ENCODE peak calls at places on chromosomes 16 and 17, in four cellular contexts. C, O, H and N are unnamed samples.

GRCh38 chr16:24537474-24538337 is 1.7 kb upstream of the RBBP6 start:
- DNase-seq in C (no peak), O (no peak), H (no peak), N (no peak)

GRCh38 chr17:7839890-7840260 is 5.9 kb downstream of the KDM6B start:
- DNase-seq in O (no peak), H (peak; percentile 63), C (no peak), N (no peak)

GRCh38 chr17:79294459-79295071 is 219.9 kb downstream of the ENGASE start:
- DNase-seq in O (peak; percentile 62), C (peak; percentile 9), H (peak; percentile 13), N (peak; percentile 35)

GRCh38 chr16:72932050-72932449 is 115.9 kb downstream of the ZFHX3 start:
- DNase-seq in H (peak; percentile 80), C (no peak), O (no peak), N (no peak)

GRCh38 chr17:82244413-82245140 is 15.7 kb downstream of the SLC16A3 start:
- DNase-seq in O (peak; percentile 50), H (no peak), C (no peak), N (no peak)

GRCh38 chr17:80224098-80224497 is 3.9 kb downstream of the SLC26A11 start:
- DNase-seq in H (no peak), O (no peak), C (no peak), N (no peak)

GRCh38 chr16:21226749-21227148 is 6.8 kb upstream of the ANKS4B start:
- DNase-seq in O (no peak), C (no peak), H (no peak), N (no peak)

GRCh38 chr17:82881900-82882714 is 42.3 kb upstream of the ZNF750 start:
- DNase-seq in H (no peak), C (no peak), O (no peak), N (no peak)

GRCh38 chr17:9932481-9932880 is 27.4 kb upstream of the RCVRN start:
- DNase-seq in O (no peak), H (peak; percentile 70), C (no peak), N (no peak)

GRCh38 chr16:200388-200787 is 20.1 kb downstream of the HBQ1 start:
- DNase-seq in C (no peak), O (peak; percentile 16), H (peak; percentile 75), N (no peak)

GRCh38 chr16:29900102-29900887 is at the start of gene ASPHD1:
- DNase-seq in C (no peak), H (peak; percentile 90), O (peak; percentile 57), N (peak; percentile 62)

GRCh38 chr16:85878875-85879274 is 20.1 kb upstream of the IRF8 start:
- DNase-seq in H (peak; percentile 66), O (peak; percentile 34), C (no peak), N (peak; percentile 5)

GRCh38 chr16:333406-334094 is 19.0 kb downstream of the AXIN1 start:
- DNase-seq in H (no peak), O (no peak), C (no peak), N (no peak)

GRCh38 chr17:56793947-56794346 is 39.8 kb downstream of the C17orf67 start:
- DNase-seq in C (no peak), O (peak; percentile 23), H (no peak), N (peak; percentile 59)

GRCh38 chr16:27154573-27155521 is 48.5 kb upstream of the KDM8 start:
- DNase-seq in H (peak; percentile 43), C (no peak), O (peak; percentile 41), N (peak; percentile 47)

GRCh38 chr16:58082381-58082780 is 46.8 kb downstream of the CFAP20 start:
- DNase-seq in C (no peak), O (no peak), H (no peak), N (no peak)

GRCh38 chr17:32341857-32342602 is at the start of gene C17orf75:
- DNase-seq in O (peak; percentile 68), H (peak; percentile 57), C (no peak), N (no peak)

GRCh38 chr17:601462-602303 is 113.0 kb downstream of the VPS53 start:
- DNase-seq in O (no peak), H (peak; percentile 29), C (no peak), N (no peak)

GRCh38 chr17:35315283-35315682 is 58.1 kb downstream of the SLFN11 start:
- DNase-seq in H (no peak), C (peak; percentile 36), O (peak; percentile 86), N (peak; percentile 47)

GRCh38 chr17:75910699-75911098 is 6.0 kb upstream of the MRPL38 start:
- DNase-seq in O (no peak), C (no peak), H (no peak), N (no peak)

GRCh38 chr17:45382226-45382625 is 50.4 kb downstream of the ARHGAP27 start:
- DNase-seq in C (peak; percentile 70), O (no peak), H (no peak), N (no peak)

GRCh38 chr17:39200957-39201510 is 951 bp downstream of the RPL19 start:
- DNase-seq in O (no peak), C (no peak), H (no peak), N (no peak)

GRCh38 chr16:4052801-4053662 is 63.2 kb downstream of the ADCY9 start:
- DNase-seq in O (peak; percentile 56), C (peak; percentile 54), H (peak; percentile 73), N (no peak)

GRCh38 chr17:27345141-27345904 is 51.4 kb downstream of the WSB1 start:
- DNase-seq in C (peak; percentile 36), H (peak; percentile 29), O (no peak), N (no peak)

GRCh38 chr16:77945126-77945525 is 77.2 kb upstream of the CLEC3A start:
- DNase-seq in H (peak; percentile 54), C (no peak), O (no peak), N (no peak)

GRCh38 chr17:57939797-57940196 is 15.4 kb downstream of the CUEDC1 start:
- DNase-seq in O (no peak), H (no peak), C (no peak), N (no peak)

GRCh38 chr16:3047387-3047720 is 993 bp downstream of the MMP25 start:
- DNase-seq in O (no peak), H (no peak), C (no peak), N (no peak)

GRCh38 chr17:45001310-45001709 is 33.2 kb upstream of the C1QL1 start:
- DNase-seq in H (no peak), O (no peak), C (no peak), N (no peak)

GRCh38 chr17:75077490-75078096 is 10.2 kb upstream of the SLC16A5 start:
- DNase-seq in H (no peak), C (no peak), O (no peak), N (no peak)

GRCh38 chr16:31006086-31006385 is 4.4 kb downstream of the STX1B start:
- DNase-seq in O (no peak), H (no peak), C (no peak), N (no peak)

GRCh38 chr16:65700599-65700998 is 578.7 kb upstream of the CDH11 start:
- DNase-seq in H (no peak), O (no peak), C (no peak), N (no peak)

GRCh38 chr17:29107933-29108805 is 65.2 kb downstream of the PIPOX start:
- DNase-seq in H (no peak), C (no peak), O (peak; percentile 50), N (peak; percentile 64)

GRCh38 chr16:85286066-85286712 is 173.9 kb upstream of the CIBAR2 start:
- DNase-seq in O (no peak), C (no peak), H (no peak), N (no peak)

GRCh38 chr16:11916524-11917285 is 949 bp upstream of the GSPT1 start:
- DNase-seq in C (peak; percentile 50), H (peak; percentile 65), O (peak; percentile 92), N (peak; percentile 70)

GRCh38 chr17:28549274-28550132 is 2.9 kb downstream of the UNC119 start:
- DNase-seq in O (no peak), H (no peak), C (no peak), N (no peak)

GRCh38 chr17:2143332-2143731 is 88.4 kb downstream of the HIC1 start:
- DNase-seq in O (no peak), C (no peak), H (no peak), N (no peak)

GRCh38 chr17:2140683-2141082 is 85.8 kb downstream of the HIC1 start:
- DNase-seq in O (no peak), H (no peak), C (no peak), N (no peak)

GRCh38 chr17:2138318-2138717 is 83.4 kb downstream of the HIC1 start:
- DNase-seq in H (peak; percentile 88), C (no peak), O (no peak), N (no peak)

GRCh38 chr17:2137342-2138098 is 82.6 kb downstream of the HIC1 start:
- DNase-seq in C (no peak), O (no peak), H (peak; percentile 95), N (no peak)

DNA sequence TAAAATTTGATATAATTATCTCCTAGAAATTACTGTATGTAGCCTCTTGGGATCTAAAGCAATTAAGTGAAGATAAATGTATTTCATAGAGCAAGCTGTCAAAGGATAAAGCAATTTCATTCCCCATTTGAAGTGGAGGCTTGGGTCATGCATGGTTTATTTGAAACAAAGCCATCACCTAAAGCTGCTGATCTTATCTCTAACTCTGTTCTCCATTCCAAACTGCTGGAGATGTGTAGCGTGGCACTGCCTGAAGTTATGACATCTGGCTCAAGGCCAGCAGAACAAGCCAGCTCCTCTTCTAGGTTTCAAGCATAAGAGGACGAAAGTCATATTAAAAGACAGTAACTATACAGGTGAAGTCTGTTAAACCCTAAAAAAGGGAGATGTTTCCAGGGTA is 83.9 kb downstream of the HIC1 start:
- DNase-seq in H (peak; percentile 65), C (no peak), O (no peak), N (peak; percentile 64)
- H3K27ac ChIP-seq in H (peak overlapping the region; percentile 11), C (no peak overlapping the region), O (no peak overlapping the region), N (no peak overlapping the region)

GRCh38 chr16:48246066-48246465 is 1.3 kb downstream of the ABCC11 start:
- DNase-seq in C (no peak), H (no peak), O (no peak), N (no peak)
- H3K4me3 ChIP-seq in C (peak overlapping the region; percentile 86), H (peak overlapping the region; percentile 91), O (peak overlapping the region; percentile 85), N (peak overlapping the region; percentile 74)

DNA sequence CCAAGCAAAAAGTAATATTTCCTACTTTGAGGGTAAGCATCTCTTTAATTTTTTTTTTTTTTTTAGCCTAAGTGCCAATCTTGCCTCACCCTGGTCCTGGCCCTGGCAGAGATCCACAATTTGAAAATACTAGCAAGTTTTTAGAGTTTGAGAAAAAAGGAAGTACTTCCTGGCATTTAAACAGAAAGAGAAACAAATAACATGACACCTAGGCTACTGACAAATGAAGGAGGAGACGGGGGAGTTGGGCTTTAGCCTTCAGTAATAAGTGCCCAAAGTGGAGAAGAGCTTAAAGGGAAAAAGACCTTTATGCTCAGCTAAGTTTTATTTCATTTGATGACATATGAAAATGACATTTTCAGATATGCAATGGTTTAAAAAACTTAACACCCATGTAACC is 92.8 kb downstream of the HS3ST3A1 start:
- DNase-seq in H (no peak), O (no peak), C (no peak), N (no peak)
- H3K4me2 ChIP-seq in H (no peak overlapping the region), O (peak overlapping the region; percentile 6), C (no peak overlapping the region), N (no peak overlapping the region)

DNA sequence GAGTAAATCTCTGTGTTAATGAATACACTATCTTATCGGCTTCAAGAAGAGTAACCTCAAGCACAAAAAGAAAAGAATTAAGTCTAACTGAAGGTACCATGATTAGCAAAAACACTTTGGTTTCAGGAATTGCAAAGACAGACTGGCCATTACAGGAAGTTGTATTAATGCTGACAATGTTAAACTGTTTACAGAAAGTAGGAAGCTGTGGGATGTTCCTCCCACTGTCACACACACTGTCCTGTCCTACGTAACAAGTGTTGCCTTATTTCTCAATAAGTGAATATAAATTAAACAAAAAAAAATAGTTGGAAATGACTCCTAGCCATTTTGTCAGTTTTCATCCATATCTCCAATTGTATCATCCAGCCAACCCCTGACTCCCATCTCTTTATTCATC is 8.6 kb downstream of the GNA13 start:
- DNase-seq in H (peak; percentile 85), C (no peak), O (no peak), N (no peak)
- H3K27ac ChIP-seq in H (no peak overlapping the region), C (no peak overlapping the region), O (no peak overlapping the region), N (no peak overlapping the region)

GRCh38 chr16:62872339-62872738 is 836.1 kb upstream of the CDH8 start:
- DNase-seq in O (no peak), H (no peak), C (no peak), N (no peak)
- H3K4me3 ChIP-seq in O (no peak overlapping the region), H (no peak overlapping the region), C (no peak overlapping the region), N (no peak overlapping the region)